ENCODE peak calls at places on chromosomes 6 and 20, in ten cellular contexts. Y is EH; H is stimulated activated CD8-positive, alpha-beta memory T cell treated with anti-CD3 and anti-CD28 coated beads, Interleukin-15, amount 100 ng/mL, for 1 hour; O is H54; B is OCI-LY7; U is occipital lobe; L is GM04503; N is left lobe of liver; P is naive thymus-derived CD8-positive, alpha-beta T cell; G is CD8-positive, alpha-beta memory T cell. R is an unnamed sample.

GRCh38 chr6:131807321-131807643 is 538 bp upstream of the ENPP1 start:
- DNase-seq in Y (no peak), H (no peak), O (no peak), B (no peak), U (no peak), L (no peak), N (no peak), P (no peak), G (no peak), R (no peak)

GRCh38 chr20:64091762-64092161 is 7.6 kb upstream of the LKAAEAR1 start:
- DNase-seq in Y (no peak), H (no peak), O (no peak), B (no peak), U (peak; percentile 41), L (no peak), N (no peak), P (no peak), G (no peak), R (no peak)

GRCh38 chr6:167707686-167708500 is 118.8 kb upstream of the AFDN start:
- DNase-seq in Y (no peak), H (no peak), O (no peak), B (no peak), U (no peak), L (no peak), N (peak; percentile 23), P (no peak), G (no peak), R (no peak)

GRCh38 chr6:132334517-132334876 is 66.8 kb downstream of the MOXD1 start:
- DNase-seq in Y (no peak), H (no peak), O (no peak), B (no peak), U (no peak), L (no peak), N (no peak), P (no peak), G (no peak), R (no peak)

GRCh38 chr20:40617594-40617993 is 71.4 kb downstream of the MAFB start:
- DNase-seq in Y (no peak), H (no peak), O (no peak), B (no peak), U (no peak), L (no peak), N (no peak), P (no peak), G (no peak), R (no peak)

GRCh38 chr20:41135187-41135887 is 2.0 kb upstream of the PLCG1 start:
- DNase-seq in Y (peak; percentile 34), H (peak; percentile 46), O (no peak), B (peak; percentile 75), U (no peak), L (no peak), N (no peak), P (peak; percentile 71), G (peak; percentile 53), R (peak; percentile 41)

GRCh38 chr20:58340853-58341252 is 31.3 kb downstream of the RAB22A start:
- DNase-seq in Y (peak; percentile 52), H (no peak), O (no peak), B (no peak), U (no peak), L (no peak), N (no peak), P (no peak), G (no peak), R (no peak)

GRCh38 chr6:150756170-150756569 is 109.3 kb upstream of the MTHFD1L start:
- DNase-seq in Y (no peak), H (no peak), O (no peak), B (no peak), U (no peak), L (no peak), N (no peak), P (no peak), G (no peak), R (peak; percentile 47)

GRCh38 chr20:4170621-4171537 is 155.5 kb upstream of the RNF24 start:
- DNase-seq in Y (peak; percentile 14), H (no peak), O (no peak), B (no peak), U (peak; percentile 43), L (no peak), N (no peak), P (no peak), G (no peak), R (no peak)

GRCh38 chr6:115887887-115888286 is 172.8 kb downstream of the FRK start:
- DNase-seq in Y (no peak), H (no peak), O (no peak), B (no peak), U (no peak), L (no peak), N (no peak), P (no peak), G (no peak), R (no peak)

GRCh38 chr20:4076671-4077070 is 61.3 kb upstream of the RNF24 start:
- DNase-seq in Y (peak; percentile 87), H (no peak), O (no peak), B (no peak), U (no peak), L (peak; percentile 82), N (no peak), P (no peak), G (no peak), R (peak; percentile 90)

GRCh38 chr20:39823239-39823638 is 861.1 kb downstream of the DHX35 start:
- DNase-seq in Y (peak; percentile 95), H (no peak), O (peak; percentile 35), B (no peak), U (no peak), L (peak; percentile 86), N (no peak), P (no peak), G (no peak), R (peak; percentile 93)

GRCh38 chr6:84314377-84314898 is 87.0 kb upstream of the CEP162 start:
- DNase-seq in Y (no peak), H (no peak), O (no peak), B (no peak), U (no peak), L (no peak), N (no peak), P (no peak), G (no peak), R (peak; percentile 33)

GRCh38 chr6:144469144-144469575 is 184.0 kb downstream of the UTRN start:
- DNase-seq in Y (peak; percentile 63), H (no peak), O (no peak), B (no peak), U (no peak), L (no peak), N (no peak), P (no peak), G (no peak), R (no peak)

GRCh38 chr20:2206957-2207769 is 88.6 kb upstream of the TGM3 start:
- DNase-seq in Y (peak; percentile 63), H (peak; percentile 5), O (peak; percentile 62), B (no peak), U (peak; percentile 36), L (no peak), N (peak; percentile 85), P (peak; percentile 43), G (peak; percentile 9), R (peak; percentile 88)

GRCh38 chr6:1251198-1252155 is 60.4 kb upstream of the FOXQ1 start:
- DNase-seq in Y (no peak), H (no peak), O (no peak), B (no peak), U (no peak), L (no peak), N (no peak), P (no peak), G (no peak), R (no peak)

GRCh38 chr6:2034256-2034655 is 211.1 kb downstream of the GMDS start:
- DNase-seq in Y (no peak), H (no peak), O (no peak), B (no peak), U (no peak), L (no peak), N (no peak), P (no peak), G (no peak), R (no peak)

GRCh38 chr6:55433446-55434130 is 106.3 kb downstream of the GFRAL start:
- DNase-seq in Y (peak; percentile 16), H (no peak), O (no peak), B (no peak), U (no peak), L (no peak), N (no peak), P (no peak), G (no peak), R (peak; percentile 50)

GRCh38 chr20:57993738-57994431 is 234.6 kb downstream of the ANKRD60 start:
- DNase-seq in Y (peak; percentile 38), H (no peak), O (no peak), B (no peak), U (no peak), L (no peak), N (no peak), P (no peak), G (no peak), R (peak; percentile 50)

GRCh38 chr6:132007474-132008190 is 56.5 kb upstream of the CCN2 start:
- DNase-seq in Y (peak; percentile 53), H (no peak), O (no peak), B (no peak), U (no peak), L (no peak), N (no peak), P (no peak), G (no peak), R (peak; percentile 84)

GRCh38 chr20:4507288-4507719 is 214.4 kb upstream of the PRND start:
- DNase-seq in Y (peak; percentile 99), H (no peak), O (no peak), B (no peak), U (no peak), L (peak; percentile 96), N (no peak), P (no peak), G (no peak), R (peak; percentile 86)

GRCh38 chr6:147190556-147190955 is 13.7 kb upstream of the STXBP5 start:
- DNase-seq in Y (peak; percentile 21), H (no peak), O (no peak), B (no peak), U (no peak), L (no peak), N (no peak), P (no peak), G (no peak), R (no peak)

GRCh38 chr6:149318581-149319286 is 1.2 kb downstream of the TAB2 start:
- DNase-seq in Y (peak; percentile 22), H (peak; percentile 6), O (no peak), B (peak; percentile 67), U (no peak), L (no peak), N (no peak), P (peak; percentile 56), G (no peak), R (peak; percentile 44)

GRCh38 chr20:59939879-59940128 is 301 bp downstream of the PPP1R3D start:
- DNase-seq in Y (no peak), H (no peak), O (no peak), B (no peak), U (no peak), L (no peak), N (peak; percentile 55), P (no peak), G (no peak), R (peak; percentile 59)

GRCh38 chr6:168193816-168194701 is 115.0 kb upstream of the FRMD1 start:
- DNase-seq in Y (no peak), H (no peak), O (no peak), B (peak; percentile 1), U (no peak), L (no peak), N (peak; percentile 44), P (no peak), G (no peak), R (no peak)

GRCh38 chr20:24743641-24744040 is 205.4 kb upstream of the CST7 start:
- DNase-seq in Y (no peak), H (no peak), O (no peak), B (no peak), U (no peak), L (no peak), N (no peak), P (no peak), G (no peak), R (no peak)

GRCh38 chr20:6525447-6526303 is 241.8 kb upstream of the BMP2 start:
- DNase-seq in Y (no peak), H (no peak), O (no peak), B (no peak), U (no peak), L (no peak), N (no peak), P (no peak), G (no peak), R (no peak)

GRCh38 chr20:38501858-38502431 is 29.3 kb downstream of the RALGAPB start:
- DNase-seq in Y (no peak), H (no peak), O (no peak), B (no peak), U (no peak), L (no peak), N (no peak), P (no peak), G (no peak), R (no peak)